ENCODE peak calls at places on chromosome 10, in five cellular contexts. One of them, this sample, is unnamed.

GRCh38 chr10:110897184-110897583 is 21.8 kb downstream of the BBIP1 start:
- DNase-seq in NCI-H774: no peak
- DNase-seq in cardiac muscle cell: no peak
- DNase-seq in Peyer's patch: no peak
- DNase-seq in activated CD4-positive, alpha-beta T cell treated with anti-CD3 and anti-CD28 coated beads, Interleukin-2, amount 50 U/mL, for 1 hour: no peak
- DNase-seq in this sample: no peak

GRCh38 chr10:123800299-123800698 is 91.3 kb downstream of the CPXM2 start:
- DNase-seq in Peyer's patch: no peak
- DNase-seq in NCI-H774: no peak
- DNase-seq in activated CD4-positive, alpha-beta T cell treated with anti-CD3 and anti-CD28 coated beads, Interleukin-2, amount 50 U/mL, for 1 hour: no peak
- DNase-seq in cardiac muscle cell: peak; percentile 28
- DNase-seq in this sample: no peak

GRCh38 chr10:133224861-133225366 is 5.1 kb upstream of the UTF1 start:
- DNase-seq in activated CD4-positive, alpha-beta T cell treated with anti-CD3 and anti-CD28 coated beads, Interleukin-2, amount 50 U/mL, for 1 hour: no peak
- DNase-seq in Peyer's patch: no peak
- DNase-seq in NCI-H774: no peak
- DNase-seq in cardiac muscle cell: no peak
- DNase-seq in this sample: no peak

GRCh38 chr10:86828145-86828544 is 71.7 kb downstream of the BMPR1A start:
- DNase-seq in activated CD4-positive, alpha-beta T cell treated with anti-CD3 and anti-CD28 coated beads, Interleukin-2, amount 50 U/mL, for 1 hour: no peak
- DNase-seq in NCI-H774: no peak
- DNase-seq in Peyer's patch: no peak
- DNase-seq in cardiac muscle cell: no peak
- DNase-seq in this sample: no peak

GRCh38 chr10:24344279-24344678 is 135.3 kb downstream of the KIAA1217 start:
- DNase-seq in activated CD4-positive, alpha-beta T cell treated with anti-CD3 and anti-CD28 coated beads, Interleukin-2, amount 50 U/mL, for 1 hour: no peak
- DNase-seq in Peyer's patch: no peak
- DNase-seq in NCI-H774: no peak
- DNase-seq in cardiac muscle cell: no peak
- DNase-seq in this sample: no peak

GRCh38 chr10:86642021-86642420 is 12.3 kb upstream of the OPN4 start:
- DNase-seq in activated CD4-positive, alpha-beta T cell treated with anti-CD3 and anti-CD28 coated beads, Interleukin-2, amount 50 U/mL, for 1 hour: no peak
- DNase-seq in Peyer's patch: no peak
- DNase-seq in cardiac muscle cell: no peak
- DNase-seq in NCI-H774: no peak
- DNase-seq in this sample: no peak

GRCh38 chr10:3868274-3868669 is 83.3 kb upstream of the KLF6 start:
- DNase-seq in Peyer's patch: no peak
- DNase-seq in NCI-H774: no peak
- DNase-seq in activated CD4-positive, alpha-beta T cell treated with anti-CD3 and anti-CD28 coated beads, Interleukin-2, amount 50 U/mL, for 1 hour: no peak
- DNase-seq in cardiac muscle cell: no peak
- DNase-seq in this sample: no peak

GRCh38 chr10:70441161-70441876 is at the start of gene NODAL:
- DNase-seq in cardiac muscle cell: no peak
- DNase-seq in NCI-H774: no peak
- DNase-seq in Peyer's patch: no peak
- DNase-seq in activated CD4-positive, alpha-beta T cell treated with anti-CD3 and anti-CD28 coated beads, Interleukin-2, amount 50 U/mL, for 1 hour: peak; percentile 6
- DNase-seq in this sample: no peak

GRCh38 chr10:35928017-35928619 is 286.0 kb upstream of the FZD8 start:
- DNase-seq in Peyer's patch: no peak
- DNase-seq in activated CD4-positive, alpha-beta T cell treated with anti-CD3 and anti-CD28 coated beads, Interleukin-2, amount 50 U/mL, for 1 hour: no peak
- DNase-seq in cardiac muscle cell: no peak
- DNase-seq in NCI-H774: no peak
- DNase-seq in this sample: no peak

GRCh38 chr10:15254808-15255655 is 86.5 kb upstream of the NMT2 start:
- DNase-seq in activated CD4-positive, alpha-beta T cell treated with anti-CD3 and anti-CD28 coated beads, Interleukin-2, amount 50 U/mL, for 1 hour: no peak
- DNase-seq in cardiac muscle cell: peak; percentile 74
- DNase-seq in Peyer's patch: no peak
- DNase-seq in NCI-H774: no peak
- DNase-seq in this sample: no peak

GRCh38 chr10:29877798-29878491 is 181.4 kb downstream of the JCAD start:
- DNase-seq in Peyer's patch: no peak
- DNase-seq in NCI-H774: no peak
- DNase-seq in activated CD4-positive, alpha-beta T cell treated with anti-CD3 and anti-CD28 coated beads, Interleukin-2, amount 50 U/mL, for 1 hour: no peak
- DNase-seq in cardiac muscle cell: no peak
- DNase-seq in this sample: no peak

GRCh38 chr10:48364659-48365405 is 58.4 kb downstream of the MAPK8 start:
- DNase-seq in cardiac muscle cell: no peak
- DNase-seq in NCI-H774: peak; percentile 9
- DNase-seq in activated CD4-positive, alpha-beta T cell treated with anti-CD3 and anti-CD28 coated beads, Interleukin-2, amount 50 U/mL, for 1 hour: no peak
- DNase-seq in Peyer's patch: no peak
- DNase-seq in this sample: no peak

GRCh38 chr10:4267084-4267774 is 482.2 kb upstream of the KLF6 start:
- DNase-seq in cardiac muscle cell: peak; percentile 15
- DNase-seq in Peyer's patch: no peak
- DNase-seq in activated CD4-positive, alpha-beta T cell treated with anti-CD3 and anti-CD28 coated beads, Interleukin-2, amount 50 U/mL, for 1 hour: no peak
- DNase-seq in NCI-H774: no peak
- DNase-seq in this sample: peak; percentile 34